ENCODE peak calls at places on chromosomes 7 and 10, in ten cellular contexts. J is T-helper 9 cell, Q is NCI-H2171 treated with DMSO at 0.1 percent for 48 hours, G is heart left ventricle, N is caudate nucleus, F is iris pigment epithelial cell, S is NCI-H1105, R is cardiac fibroblast, Z is IMR-90, X is GM12865. P is an unnamed sample.

GRCh38 chr10:3995302-3996210 is 210.5 kb upstream of the KLF6 start:
- DNase-seq in Q (no peak), X (no peak), N (no peak), Z (peak), S (no peak), G (no peak), R (peak), J (no peak), F (peak), P (no peak)

GRCh38 chr7:42167206-42167913 is 69.6 kb downstream of the GLI3 start:
- DNase-seq in X (no peak), J (no peak), F (peak), Q (no peak), G (no peak), S (no peak), N (no peak), R (no peak), Z (peak), P (no peak)

GRCh38 chr10:58797356-58797755 is 284.7 kb downstream of the BICC1 start:
- DNase-seq in X (no peak), R (peak), Z (peak), F (peak), Q (no peak), N (no peak), G (no peak), J (no peak), S (no peak), P (no peak)

GRCh38 chr10:110007171-110007700 is 548 bp upstream of the ADD3 start:
- DNase-seq in G (peak), J (no peak), Z (peak), X (no peak), N (peak), F (peak), S (no peak), Q (no peak), R (peak), P (peak)

GRCh38 chr10:72688208-72688651 is 3.7 kb upstream of the MCU start:
- DNase-seq in G (no peak), R (peak), X (peak), N (no peak), F (peak), S (no peak), Z (peak), Q (no peak), J (no peak), P (no peak)

GRCh38 chr10:130812381-130813148 is 499.0 kb downstream of the TCERG1L start:
- DNase-seq in N (no peak), X (no peak), G (no peak), Q (no peak), S (no peak), J (no peak), Z (no peak), R (no peak), F (no peak), P (no peak)

GRCh38 chr10:9222917-9223316 is 1168.4 kb downstream of the GATA3 start:
- DNase-seq in J (no peak), G (no peak), Z (no peak), X (no peak), S (no peak), Q (no peak), R (no peak), F (peak), N (no peak), P (no peak)

GRCh38 chr10:19816420-19817250 is at the start of gene PLXDC2:
- DNase-seq in G (peak), Z (peak), Q (no peak), X (peak), J (no peak), R (peak), F (peak), S (no peak), N (peak), P (peak)

GRCh38 chr10:3747984-3748383 is 37.0 kb downstream of the KLF6 start:
- DNase-seq in X (no peak), R (peak), S (no peak), Z (no peak), J (no peak), N (no peak), G (no peak), Q (no peak), F (no peak), P (no peak)

GRCh38 chr10:132545659-132546367 is 8.2 kb downstream of the INPP5A start:
- DNase-seq in N (no peak), J (no peak), Q (no peak), F (no peak), S (no peak), X (no peak), G (peak), Z (no peak), R (no peak), P (no peak)

GRCh38 chr10:103736763-103737162 is 118.6 kb downstream of the SH3PXD2A start:
- DNase-seq in R (peak), X (peak), F (peak), J (no peak), G (no peak), Z (no peak), Q (peak), S (no peak), N (no peak), P (no peak)

GRCh38 chr10:1057106-1057657 is 997 bp downstream of the WDR37 start:
- DNase-seq in Z (no peak), Q (no peak), X (peak), R (peak), J (no peak), G (no peak), S (no peak), F (peak), N (no peak), P (no peak)

GRCh38 chr10:17859492-17860156 is 50.5 kb downstream of the MRC1 start:
- DNase-seq in Z (no peak), G (no peak), J (no peak), S (no peak), R (no peak), X (peak), Q (no peak), F (no peak), N (no peak), P (no peak)

GRCh38 chr7:148747274-148747673 is 48.6 kb downstream of the CUL1 start:
- DNase-seq in G (no peak), J (no peak), F (no peak), S (peak), N (no peak), R (no peak), Z (no peak), Q (no peak), X (peak), P (no peak)

GRCh38 chr10:14039968-14040668 is 290.6 kb downstream of the FRMD4A start:
- DNase-seq in R (peak), G (no peak), Z (peak), J (no peak), F (peak), N (no peak), X (no peak), S (no peak), Q (no peak), P (no peak)

GRCh38 chr10:80171248-80171660 is 34.1 kb downstream of the ANXA11 start:
- DNase-seq in G (no peak), R (no peak), X (no peak), Q (no peak), N (no peak), S (no peak), Z (no peak), F (no peak), J (no peak), P (peak)

GRCh38 chr7:27161214-27161720 is 4.1 kb downstream of the HOXA9 start:
- DNase-seq in Z (no peak), G (peak), S (no peak), F (no peak), Q (no peak), J (no peak), R (no peak), X (no peak), N (no peak), P (no peak)

GRCh38 chr7:80106498-80107113 is 28.0 kb upstream of the GNAI1 start:
- DNase-seq in Z (no peak), N (no peak), R (no peak), F (no peak), S (no peak), Q (no peak), X (no peak), G (no peak), J (no peak), P (no peak)

GRCh38 chr10:30985552-30985951 is 46.1 kb downstream of the ZNF438 start:
- DNase-seq in S (no peak), F (peak), N (no peak), J (no peak), X (no peak), G (no peak), Q (no peak), Z (peak), R (peak), P (no peak)

GRCh38 chr10:17730667-17731066 is 21.3 kb upstream of the TMEM236 start:
- DNase-seq in Z (no peak), Q (no peak), X (no peak), J (no peak), F (no peak), N (no peak), S (no peak), G (no peak), R (no peak), P (no peak)

GRCh38 chr10:86071758-86072157 is 294.8 kb downstream of the GRID1 start:
- DNase-seq in Q (no peak), J (no peak), S (no peak), R (no peak), Z (no peak), X (no peak), F (no peak), N (no peak), G (no peak), P (no peak)

GRCh38 chr10:100518761-100519241 is 860 bp downstream of the SEC31B start:
- DNase-seq in Q (peak), G (no peak), N (peak), R (peak), J (peak), S (peak), X (peak), Z (peak), F (peak), P (peak)

GRCh38 chr10:86403183-86403797 is 36.7 kb upstream of the GRID1 start:
- DNase-seq in R (no peak), G (no peak), Q (no peak), J (no peak), N (no peak), F (no peak), X (no peak), S (no peak), Z (no peak), P (no peak)

GRCh38 chr10:8416192-8416701 is 361.8 kb downstream of the GATA3 start:
- DNase-seq in N (no peak), Z (no peak), R (no peak), Q (no peak), J (peak), F (no peak), S (no peak), X (peak), G (no peak), P (no peak)

GRCh38 chr7:106775552-106775936 is 89.5 kb upstream of the PIK3CG start:
- DNase-seq in R (peak), G (no peak), S (no peak), Z (peak), F (peak), Q (no peak), N (no peak), X (no peak), J (no peak), P (no peak)

GRCh38 chr10:8138471-8138870 is 84.0 kb downstream of the GATA3 start:
- DNase-seq in Z (peak), G (no peak), J (no peak), X (no peak), F (peak), Q (no peak), S (no peak), R (peak), N (no peak), P (no peak)

GRCh38 chr10:69124558-69125121 is 662 bp downstream of the VPS26A start:
- DNase-seq in Z (peak), R (peak), X (peak), Q (peak), G (no peak), J (peak), S (no peak), N (peak), F (peak), P (peak)

GRCh38 chr7:23205861-23206510 is 24.1 kb downstream of the NUP42 start:
- DNase-seq in J (no peak), Z (no peak), Q (no peak), S (peak), N (no peak), X (no peak), G (peak), R (no peak), F (peak), P (no peak)

GRCh38 chr10:49228677-49229076 is 40.5 kb upstream of the TMEM273 start:
- DNase-seq in Z (no peak), Q (no peak), J (no peak), N (no peak), S (no peak), F (no peak), G (no peak), X (no peak), R (no peak), P (no peak)

GRCh38 chr7:150942591-150943452 is 35.3 kb downstream of the KCNH2 start:
- DNase-seq in N (no peak), Z (no peak), S (no peak), J (no peak), R (no peak), X (no peak), F (no peak), G (no peak), Q (no peak), P (peak)

P was measured in ureter.